ENCODE peak calls at places on chromosomes 11 and 22, in six cellular contexts. Y is RWPE1; X is naive thymus-derived CD4-positive, alpha-beta T cell; U is progenitor cell of endocrine pancreas; G is CD8-positive, alpha-beta T cell; K is central memory CD4-positive, alpha-beta T cell. W is an unnamed sample.

GRCh38 chr22:41028841-41029240 is 63.6 kb upstream of the EP300 start:
- DNase-seq in K (no peak), Y (peak; percentile 59), G (no peak), U (no peak), X (no peak), W (peak; percentile 90)

GRCh38 chr22:49211176-49211575 is 616.5 kb downstream of the BRD1 start:
- DNase-seq in X (no peak), U (no peak), Y (no peak), K (no peak), G (no peak), W (no peak)

GRCh38 chr11:4645974-4646373 is 2.2 kb downstream of the OR51E1 start:
- DNase-seq in K (no peak), X (no peak), Y (no peak), U (no peak), G (no peak), W (no peak)

GRCh38 chr11:36254739-36255138 is 34.5 kb downstream of the COMMD9 start:
- DNase-seq in K (no peak), X (no peak), U (no peak), G (no peak), Y (peak; percentile 56), W (peak; percentile 29)

GRCh38 chr11:80815752-80816453 is 1375.1 kb upstream of the TENM4 start:
- DNase-seq in G (no peak), Y (no peak), U (no peak), K (no peak), X (no peak), W (peak; percentile 29)

GRCh38 chr11:30012346-30012745 is 4.5 kb downstream of the KCNA4 start:
- DNase-seq in Y (no peak), U (no peak), X (no peak), K (no peak), G (no peak), W (no peak)

GRCh38 chr11:120608760-120609211 is 97.2 kb downstream of the GRIK4 start:
- DNase-seq in G (no peak), K (no peak), U (no peak), X (no peak), Y (no peak), W (no peak)

GRCh38 chr11:116357769-116358544 is 414.8 kb downstream of the BUD13 start:
- DNase-seq in Y (no peak), X (no peak), U (peak; percentile 24), G (no peak), K (no peak), W (peak; percentile 1)